ENCODE peak calls at places on chromosome 15, in six cellular contexts. K is fibroblast of lung, B is PC-3, F is PC-9, R is MM.1S, O is keratinocyte. L is an unnamed sample.

GRCh38 chr15:69443032-69443611 is 9.5 kb upstream of the RPLP1 start:
- DNase-seq in O (no peak), K (no peak), R (no peak), F (no peak), B (no peak), L (no peak)

GRCh38 chr15:72227192-72227586 is 3.8 kb downstream of the PKM start:
- DNase-seq in R (no peak), K (peak), B (peak), F (peak), O (peak), L (peak)

GRCh38 chr15:55403531-55403930 is 4.6 kb downstream of the CCPG1 start:
- DNase-seq in B (no peak), K (peak), O (no peak), F (peak), R (peak), L (peak)

GRCh38 chr15:72127724-72128322 is 9.6 kb downstream of the SENP8 start:
- DNase-seq in F (no peak), R (no peak), K (no peak), O (no peak), B (no peak), L (no peak)

GRCh38 chr15:48965972-48966371 is 2.3 kb upstream of the SHC4 start:
- DNase-seq in B (peak), R (no peak), K (peak), O (no peak), F (no peak), L (no peak)

GRCh38 chr15:98817745-98818144 is 169.4 kb downstream of the IGF1R start:
- DNase-seq in O (no peak), B (no peak), K (no peak), R (no peak), F (no peak), L (no peak)

GRCh38 chr15:26095710-26096330 is 232.7 kb upstream of the ATP10A start:
- DNase-seq in O (no peak), K (no peak), F (no peak), B (peak), R (no peak), L (no peak)

GRCh38 chr15:69357773-69358765 is 56.1 kb upstream of the KIF23 start:
- DNase-seq in K (peak), B (no peak), F (no peak), R (no peak), O (no peak), L (peak)

GRCh38 chr15:99197861-99198260 is 51.5 kb downstream of the TTC23 start:
- DNase-seq in R (no peak), B (no peak), K (no peak), O (no peak), F (no peak), L (peak)

GRCh38 chr15:92655178-92655995 is at the start of gene FAM174B:
- DNase-seq in R (peak), B (peak), F (no peak), K (peak), O (no peak), L (peak)
- TF ChIP-seq EZH2 in R (no peak), B (no peak), F (no peak), K (no peak), O (peak), L (no peak)

GRCh38 chr15:76342046-76342381 is 5.4 kb downstream of the ISL2 start:
- DNase-seq in R (no peak), K (no peak), B (no peak), F (no peak), O (no peak), L (no peak)

GRCh38 chr15:76340802-76341365 is 4.3 kb downstream of the ISL2 start:
- DNase-seq in K (no peak), O (no peak), B (no peak), R (peak), F (no peak), L (no peak)

GRCh38 chr15:76343313-76343996 is 6.9 kb downstream of the ISL2 start:
- DNase-seq in B (no peak), F (no peak), O (no peak), R (no peak), K (no peak), L (no peak)

GRCh38 chr15:76341366-76342045 is 4.9 kb downstream of the ISL2 start:
- DNase-seq in O (no peak), B (no peak), K (no peak), R (no peak), F (no peak), L (no peak)

GRCh38 chr15:76342382-76343201 is 6.0 kb downstream of the ISL2 start:
- DNase-seq in B (no peak), F (no peak), R (no peak), K (no peak), O (no peak), L (no peak)
- TF ChIP-seq EZH2 in B (no peak), F (no peak), R (no peak), K (no peak), O (peak), L (peak)

GRCh38 chr15:66253643-66254363 is at the start of gene MEGF11:
- DNase-seq in B (peak), O (no peak), F (no peak), R (no peak), K (peak), L (peak)
- TF ChIP-seq EZH2 in B (no peak), O (peak), F (no peak), R (no peak), K (peak), L (no peak)

DNA sequence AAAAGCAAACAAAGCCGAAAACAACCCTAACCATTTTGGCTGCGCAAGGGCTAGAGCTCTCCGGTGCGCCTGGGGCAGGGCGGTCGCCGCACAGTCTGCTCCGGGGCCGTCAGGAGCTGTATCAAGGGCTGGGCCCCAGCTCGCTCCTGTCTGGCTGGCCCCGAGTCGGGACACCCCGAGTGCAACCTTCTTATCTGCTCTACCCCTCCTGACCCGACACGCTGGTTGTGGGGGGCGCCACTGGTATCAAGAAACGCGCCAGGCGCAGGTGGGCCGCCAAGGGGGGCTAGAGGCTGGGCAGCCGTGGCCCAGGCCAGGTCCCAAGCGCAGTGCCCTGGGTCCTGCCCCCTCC is 36.0 kb downstream of the NR2F2 start:
- DNase-seq in O (no peak), B (no peak), K (no peak), R (no peak), F (no peak), L (no peak)
- TF ChIP-seq EZH2 in O (no peak), B (no peak), K (no peak), R (no peak), F (no peak), L (no peak)

GRCh38 chr15:52806284-52806655 is 16.1 kb upstream of the ONECUT1 start:
- DNase-seq in R (no peak), B (no peak), K (no peak), F (no peak), O (no peak), L (no peak)

GRCh38 chr15:52808441-52808840 is 18.3 kb upstream of the ONECUT1 start:
- DNase-seq in F (no peak), O (no peak), R (no peak), B (no peak), K (no peak), L (no peak)

GRCh38 chr15:52804526-52805081 is 14.5 kb upstream of the ONECUT1 start:
- DNase-seq in B (no peak), K (no peak), O (no peak), R (no peak), F (no peak), L (no peak)

GRCh38 chr15:52803543-52804306 is 13.6 kb upstream of the ONECUT1 start:
- DNase-seq in O (no peak), R (peak), F (no peak), B (no peak), K (no peak), L (no peak)

DNA sequence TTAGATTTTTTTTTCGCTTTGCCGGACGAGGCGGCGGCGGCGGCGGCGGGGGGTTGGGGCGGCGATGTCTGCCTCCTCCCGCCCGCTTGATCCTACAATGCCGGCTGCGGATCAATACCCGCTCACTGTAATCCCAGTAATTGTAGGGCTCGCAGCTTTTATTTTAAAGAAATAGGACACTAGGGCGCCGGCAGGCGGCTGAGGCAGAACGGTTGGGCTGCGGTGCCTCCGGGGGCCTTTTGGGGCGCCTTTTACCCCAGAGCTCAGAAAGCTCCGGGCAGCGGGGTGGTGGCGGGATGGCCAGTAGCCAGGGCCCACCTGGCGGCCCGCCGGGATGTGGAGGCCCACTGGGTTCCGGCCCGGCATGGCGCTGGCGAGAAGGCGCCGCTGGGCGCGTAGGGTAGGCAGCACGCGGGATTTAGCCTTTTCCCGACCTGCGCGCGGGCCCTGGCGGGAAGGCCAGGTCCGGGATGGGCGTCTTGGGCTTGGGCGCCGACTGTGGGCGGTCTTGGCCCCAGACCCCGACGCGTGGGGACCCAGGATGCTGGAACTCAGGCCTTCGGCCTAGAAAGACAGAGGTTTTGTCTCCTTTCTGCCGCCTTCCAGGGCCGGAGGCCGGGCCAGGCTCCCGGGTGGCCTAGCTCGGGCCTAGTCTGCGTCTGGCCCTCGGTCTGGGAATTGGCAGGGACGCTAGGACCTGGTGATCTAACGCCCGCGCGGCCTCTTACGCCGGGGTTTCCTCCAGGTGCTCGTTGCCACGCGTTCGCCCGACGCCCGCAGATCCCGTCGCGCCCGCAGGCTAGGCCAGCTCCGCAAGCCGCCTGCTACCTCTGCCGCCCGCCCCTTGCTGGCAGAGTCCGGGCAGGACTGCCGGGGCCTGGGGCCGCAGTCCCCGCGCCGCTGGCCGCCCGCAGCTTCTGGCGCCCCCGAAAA is 15.5 kb upstream of the ONECUT1 start:
- DNase-seq in B (no peak), R (no peak), O (no peak), F (no peak), K (no peak), L (no peak)
- TF ChIP-seq EZH2 in B (no peak), R (no peak), O (peak), F (no peak), K (peak), L (peak)

GRCh38 chr15:42066764-42067415 is 27.5 kb downstream of the PLA2G4D start:
- DNase-seq in O (no peak), R (no peak), K (no peak), F (no peak), B (no peak), L (no peak)
- TF ChIP-seq EZH2 in O (no peak), R (no peak), K (no peak), F (no peak), B (no peak), L (no peak)

GRCh38 chr15:40926659-40927496 is 2.3 kb upstream of the DLL4 start:
- DNase-seq in K (no peak), F (no peak), O (no peak), B (no peak), R (no peak), L (no peak)

GRCh38 chr15:40925863-40926658 is 3.1 kb upstream of the DLL4 start:
- DNase-seq in F (no peak), K (peak), O (no peak), R (no peak), B (no peak), L (no peak)

GRCh38 chr15:40928351-40928974 is 677 bp upstream of the DLL4 start:
- DNase-seq in B (peak), R (peak), O (no peak), K (no peak), F (peak), L (no peak)

GRCh38 chr15:40928975-40929729 is at the start of gene DLL4:
- DNase-seq in O (no peak), K (peak), R (peak), B (peak), F (peak), L (peak)

GRCh38 chr15:40927497-40928346 is 1.4 kb upstream of the DLL4 start:
- DNase-seq in K (no peak), F (no peak), O (no peak), R (peak), B (no peak), L (no peak)
- TF ChIP-seq EZH2 in K (no peak), F (peak), O (no peak), R (no peak), B (no peak), L (peak)

DNA sequence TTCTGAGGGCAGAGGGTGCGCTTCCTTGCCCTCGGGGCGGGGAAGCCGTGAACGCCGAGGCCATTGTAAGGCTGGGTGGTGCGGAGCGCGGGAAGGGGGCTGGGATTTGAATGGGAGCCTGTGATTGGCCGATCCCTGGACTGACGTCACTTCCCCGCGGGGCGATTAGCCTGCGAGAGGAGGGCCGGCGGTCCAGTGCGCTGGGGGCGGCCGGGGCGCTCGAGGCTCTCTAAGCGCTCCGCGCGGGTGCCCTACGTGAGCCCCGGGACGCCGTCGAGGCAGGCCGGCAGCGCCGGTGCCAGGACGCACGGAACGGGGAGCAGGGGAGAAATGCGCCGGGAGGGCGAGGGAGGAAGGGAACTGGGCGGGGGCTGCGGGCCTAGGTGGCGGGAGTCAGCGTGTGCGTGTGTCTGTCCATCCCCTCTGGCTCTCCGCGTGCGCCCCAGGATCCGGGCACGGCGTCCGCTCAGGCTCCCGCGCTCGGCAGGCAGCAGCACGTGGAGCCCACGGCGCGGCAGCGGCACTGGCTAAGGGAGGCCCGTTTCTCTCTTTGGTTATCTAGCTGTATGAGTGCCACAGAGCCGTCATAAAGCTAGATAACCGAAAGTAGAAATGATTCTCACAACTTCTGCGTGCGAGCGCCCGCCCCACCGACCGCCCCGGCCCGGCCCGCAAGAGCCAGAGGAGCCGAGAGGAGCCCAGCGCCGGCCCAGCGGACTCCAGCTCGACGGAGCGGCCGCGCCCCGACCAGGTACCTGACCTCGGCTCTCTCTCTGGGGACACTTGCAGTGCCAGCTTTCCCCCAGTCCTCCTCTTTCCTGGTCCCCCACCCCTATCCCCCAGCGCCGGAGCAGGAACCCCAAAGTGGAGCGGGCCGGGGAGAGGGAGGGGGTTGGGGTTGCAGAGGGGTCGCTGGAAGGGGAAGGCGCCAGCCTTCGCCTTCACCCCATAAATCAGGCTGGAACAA is 33.1 kb upstream of the POLG start:
- DNase-seq in K (no peak), R (no peak), O (no peak), F (no peak), B (no peak), L (no peak)
- TF ChIP-seq EZH2 in K (peak), R (no peak), O (peak), F (no peak), B (no peak), L (peak)

GRCh38 chr15:75943713-75944215 is 40.1 kb downstream of the FBXO22 start:
- DNase-seq in B (peak), O (no peak), R (no peak), F (no peak), K (no peak), L (peak)
- TF ChIP-seq EZH2 in B (no peak), O (no peak), R (no peak), F (no peak), K (no peak), L (no peak)